ENCODE peak calls at places on chromosomes 12 and 14, in nine cellular contexts. X, P, F, Q, C, I, S, K and W are unnamed samples.

GRCh38 chr14:69355955-69356321 is 42.2 kb downstream of the ERH start:
- DNase-seq in X (no peak), P (peak), F (peak), Q (peak), C (no peak), I (peak), S (no peak), K (no peak), W (peak)

GRCh38 chr14:63308723-63309317 is 9.9 kb downstream of the GPHB5 start:
- DNase-seq in X (peak), P (peak), F (no peak), Q (peak), C (no peak), I (peak), S (peak), K (no peak), W (peak)

GRCh38 chr12:1122803-1123202 is 131.8 kb downstream of the ERC1 start:
- DNase-seq in X (no peak), P (no peak), F (no peak), Q (no peak), C (no peak), I (no peak), S (peak), K (no peak), W (peak)

GRCh38 chr12:46386360-46386867 is 13.8 kb upstream of the SLC38A2 start:
- DNase-seq in X (no peak), P (peak), F (peak), Q (no peak), C (no peak), I (peak), S (no peak), K (no peak), W (peak)

GRCh38 chr12:63423839-63424238 is 244.5 kb downstream of the DPY19L2 start:
- DNase-seq in X (no peak), P (no peak), F (no peak), Q (no peak), C (no peak), I (peak), S (no peak), K (no peak), W (no peak)

GRCh38 chr12:76085159-76085868 is 829 bp upstream of the NAP1L1 start:
- DNase-seq in X (no peak), P (no peak), F (no peak), Q (peak), C (no peak), I (peak), S (peak), K (no peak), W (peak)

GRCh38 chr12:92034858-92035401 is 110.7 kb downstream of the BTG1 start:
- DNase-seq in X (no peak), P (peak), F (peak), Q (peak), C (no peak), I (peak), S (no peak), K (no peak), W (peak)

GRCh38 chr12:25495336-25496097 is 57.6 kb downstream of the LMNTD1 start:
- DNase-seq in X (no peak), P (peak), F (peak), Q (no peak), C (no peak), I (peak), S (no peak), K (no peak), W (peak)

GRCh38 chr12:22876262-22876661 is 251.3 kb downstream of the ETNK1 start:
- DNase-seq in X (no peak), P (no peak), F (no peak), Q (no peak), C (no peak), I (no peak), S (no peak), K (no peak), W (no peak)

GRCh38 chr12:112184056-112184887 is 58.9 kb downstream of the TRAFD1 start:
- DNase-seq in X (no peak), P (no peak), F (no peak), Q (no peak), C (no peak), I (no peak), S (no peak), K (no peak), W (no peak)

GRCh38 chr14:104864267-104865068 is 600 bp upstream of the CEP170B start:
- DNase-seq in X (no peak), P (no peak), F (no peak), Q (no peak), C (no peak), I (no peak), S (peak), K (peak), W (no peak)

GRCh38 chr12:26874501-26875296 is 41.7 kb upstream of the ITPR2 start:
- DNase-seq in X (no peak), P (no peak), F (no peak), Q (no peak), C (no peak), I (no peak), S (peak), K (no peak), W (peak)

GRCh38 chr12:25960176-25960575 is 1.7 kb downstream of the RASSF8 start:
- DNase-seq in X (no peak), P (peak), F (no peak), Q (no peak), C (no peak), I (peak), S (peak), K (no peak), W (peak)

GRCh38 chr14:46488374-46488773 is 163.2 kb downstream of the RPL10L start:
- DNase-seq in X (no peak), P (no peak), F (no peak), Q (no peak), C (no peak), I (no peak), S (no peak), K (no peak), W (no peak)

GRCh38 chr12:30661210-30661609 is 34.5 kb downstream of the IPO8 start:
- DNase-seq in X (no peak), P (no peak), F (no peak), Q (no peak), C (no peak), I (no peak), S (no peak), K (no peak), W (no peak)

GRCh38 chr12:120228291-120229070 is 27.6 kb upstream of the RPLP0 start:
- DNase-seq in X (peak), P (peak), F (peak), Q (peak), C (peak), I (peak), S (peak), K (peak), W (peak)

GRCh38 chr12:110661337-110661972 is 27.5 kb downstream of the HVCN1 start:
- DNase-seq in X (no peak), P (no peak), F (no peak), Q (no peak), C (no peak), I (no peak), S (peak), K (no peak), W (no peak)

GRCh38 chr14:99654235-99655000 is 9.5 kb downstream of the HHIPL1 start:
- DNase-seq in X (no peak), P (peak), F (peak), Q (peak), C (no peak), I (peak), S (no peak), K (no peak), W (peak)

GRCh38 chr12:95549392-95550084 is 1.7 kb downstream of the USP44 start:
- DNase-seq in X (no peak), P (no peak), F (no peak), Q (no peak), C (no peak), I (no peak), S (no peak), K (no peak), W (no peak)

GRCh38 chr14:20751963-20752562 is 6.4 kb downstream of the EDDM3A start:
- DNase-seq in X (no peak), P (no peak), F (no peak), Q (no peak), C (no peak), I (peak), S (no peak), K (no peak), W (no peak)

GRCh38 chr12:116592731-116593130 is 33.5 kb downstream of the MAP1LC3B2 start:
- DNase-seq in X (no peak), P (peak), F (peak), Q (no peak), C (no peak), I (peak), S (peak), K (no peak), W (no peak)

GRCh38 chr12:56160160-56160763 is 2.1 kb downstream of the MYL6 start:
- DNase-seq in X (no peak), P (no peak), F (no peak), Q (no peak), C (no peak), I (peak), S (peak), K (peak), W (no peak)

GRCh38 chr14:103519837-103520212 is 2.8 kb downstream of the CKB start:
- DNase-seq in X (no peak), P (no peak), F (no peak), Q (no peak), C (no peak), I (no peak), S (no peak), K (peak), W (no peak)

GRCh38 chr12:55741978-55742377 is 944 bp upstream of the GDF11 start:
- DNase-seq in X (no peak), P (no peak), F (no peak), Q (no peak), C (no peak), I (no peak), S (no peak), K (no peak), W (no peak)

GRCh38 chr14:100691395-100692025 is 35.2 kb upstream of the DLK1 start:
- DNase-seq in X (no peak), P (no peak), F (no peak), Q (peak), C (no peak), I (no peak), S (no peak), K (no peak), W (no peak)

GRCh38 chr14:72796935-72797334 is 97.0 kb downstream of the DPF3 start:
- DNase-seq in X (peak), P (no peak), F (no peak), Q (no peak), C (no peak), I (no peak), S (no peak), K (no peak), W (no peak)

GRCh38 chr14:96783306-96784224 is 13.6 kb upstream of the VRK1 start:
- DNase-seq in X (no peak), P (no peak), F (no peak), Q (no peak), C (no peak), I (peak), S (peak), K (no peak), W (peak)

GRCh38 chr14:55620277-55620676 is 40.3 kb downstream of the KTN1 start:
- DNase-seq in X (no peak), P (no peak), F (no peak), Q (no peak), C (no peak), I (no peak), S (no peak), K (no peak), W (no peak)

GRCh38 chr12:112987561-112987960 is 9.2 kb downstream of the OAS2 start:
- DNase-seq in X (no peak), P (no peak), F (no peak), Q (no peak), C (no peak), I (no peak), S (no peak), K (no peak), W (no peak)

GRCh38 chr14:66944872-66945271 is 244.4 kb upstream of the GARIN2 start:
- DNase-seq in X (no peak), P (peak), F (no peak), Q (no peak), C (no peak), I (peak), S (peak), K (no peak), W (peak)

GRCh38 chr12:108750471-108751402 is 19.4 kb upstream of the CORO1C start:
- DNase-seq in X (no peak), P (no peak), F (no peak), Q (peak), C (no peak), I (peak), S (no peak), K (no peak), W (peak)

GRCh38 chr12:27284751-27285150 is 40.7 kb downstream of the STK38L start:
- DNase-seq in X (no peak), P (peak), F (no peak), Q (no peak), C (no peak), I (peak), S (peak), K (no peak), W (peak)